ENCODE peak calls at places on chromosome 5, in four cellular contexts. F is ELF-1; V is stimulated activated CD8-positive, alpha-beta memory T cell treated with anti-CD3 and anti-CD28 coated beads, Interleukin-15, amount 100 ng/mL, for 1 hour; R is NCI-H1092 treated with DMSO at 0.1 percent for 48 hours. P is an unnamed sample.

GRCh38 chr5:56303511-56303910 is 70.4 kb upstream of the ANKRD55 start:
- DNase-seq in V (no peak), R (no peak), F (no peak), P (no peak)

GRCh38 chr5:172766287-172767104 is 4.5 kb downstream of the DUSP1 start:
- DNase-seq in F (no peak), V (no peak), R (peak; percentile 2), P (peak; percentile 37)

GRCh38 chr5:54180616-54181015 is 129.8 kb downstream of the ARL15 start:
- DNase-seq in F (peak; percentile 76), R (no peak), V (no peak), P (no peak)

GRCh38 chr5:72920690-72921089 is 35.2 kb upstream of the FCHO2 start:
- DNase-seq in R (peak; percentile 4), F (no peak), V (no peak), P (no peak)

GRCh38 chr5:87423755-87424154 is 11.0 kb upstream of the CCNH start:
- DNase-seq in V (no peak), F (no peak), R (no peak), P (no peak)

GRCh38 chr5:88368201-88368600 is 99.6 kb upstream of the TMEM161B start:
- DNase-seq in R (no peak), V (no peak), F (no peak), P (no peak)

GRCh38 chr5:62671479-62671878 is 92.9 kb downstream of the LRRC70 start:
- DNase-seq in R (no peak), F (no peak), V (no peak), P (no peak)

GRCh38 chr5:157952374-157952685 is 93.4 kb upstream of the CLINT1 start:
- DNase-seq in F (no peak), R (no peak), V (no peak), P (no peak)

GRCh38 chr5:14213813-14214585 is 70.9 kb downstream of the TRIO start:
- DNase-seq in V (no peak), R (no peak), F (no peak), P (no peak)

GRCh38 chr5:15796096-15796495 is 296.1 kb downstream of the FBXL7 start:
- DNase-seq in R (no peak), F (no peak), V (no peak), P (no peak)

GRCh38 chr5:102090770-102091169 is 205.3 kb downstream of the SLCO4C1 start:
- DNase-seq in F (peak; percentile 43), V (no peak), R (peak; percentile 34), P (no peak)

GRCh38 chr5:58201922-58202648 is 257.8 kb downstream of the PLK2 start:
- DNase-seq in R (no peak), V (no peak), F (no peak), P (no peak)

GRCh38 chr5:19923742-19924141 is 64.3 kb downstream of the CDH18 start:
- DNase-seq in R (no peak), V (no peak), F (no peak), P (no peak)

GRCh38 chr5:10583663-10584572 is 20.0 kb downstream of the ANKRD33B start:
- DNase-seq in V (no peak), F (no peak), R (no peak), P (no peak)

GRCh38 chr5:169174923-169175322 is 126.0 kb downstream of the SLIT3 start:
- DNase-seq in F (no peak), V (no peak), R (no peak), P (no peak)

GRCh38 chr5:108642170-108642906 is 105.4 kb upstream of the FER start:
- DNase-seq in R (peak; percentile 41), F (peak; percentile 86), V (no peak), P (peak; percentile 15)

GRCh38 chr5:120446896-120447295 is 17.2 kb upstream of the PRR16 start:
- DNase-seq in R (no peak), V (no peak), F (no peak), P (no peak)

GRCh38 chr5:107949688-107950341 is 279.1 kb upstream of the EFNA5 start:
- DNase-seq in V (no peak), R (no peak), F (no peak), P (no peak)

GRCh38 chr5:56026863-56027300 is 32.1 kb upstream of the IL6ST start:
- DNase-seq in R (no peak), F (no peak), V (no peak), P (no peak)

GRCh38 chr5:135312255-135312935 is 86.6 kb downstream of the MACROH2A1 start:
- DNase-seq in V (no peak), F (no peak), R (no peak), P (no peak)

GRCh38 chr5:97534166-97534565 is 351.1 kb upstream of the RIOK2 start:
- DNase-seq in F (peak; percentile 53), R (peak; percentile 12), V (no peak), P (no peak)

GRCh38 chr5:79800979-79801827 is 111.6 kb downstream of the CMYA5 start:
- DNase-seq in R (no peak), V (no peak), F (no peak), P (no peak)

GRCh38 chr5:135747824-135748223 is 86.6 kb upstream of the SLC25A48 start:
- DNase-seq in V (no peak), F (no peak), R (no peak), P (no peak)

GRCh38 chr5:176809544-176810083 is 745 bp upstream of the UNC5A start:
- DNase-seq in V (no peak), R (no peak), F (peak; percentile 43), P (no peak)

GRCh38 chr5:89996892-89997291 is 412.7 kb downstream of the CETN3 start:
- DNase-seq in R (no peak), F (no peak), V (no peak), P (no peak)

GRCh38 chr5:107979272-107979671 is 308.5 kb upstream of the EFNA5 start:
- DNase-seq in R (no peak), V (no peak), F (no peak), P (no peak)

GRCh38 chr5:178428341-178429155 is 161.6 kb downstream of the COL23A1 start:
- DNase-seq in V (no peak), R (no peak), F (no peak), P (no peak)

GRCh38 chr5:14142202-14142855 is 813 bp upstream of the TRIO start:
- DNase-seq in V (no peak), F (no peak), R (no peak), P (no peak)

GRCh38 chr5:139061856-139062255 is 136.3 kb downstream of the SIL1 start:
- DNase-seq in V (no peak), R (peak; percentile 30), F (peak; percentile 39), P (no peak)

GRCh38 chr5:131976414-131977211 is 31.1 kb upstream of the MEIKIN start:
- DNase-seq in V (no peak), R (no peak), F (no peak), P (no peak)

GRCh38 chr5:100772548-100772947 is 130.5 kb downstream of the ST8SIA4 start:
- DNase-seq in V (no peak), R (peak; percentile 57), F (no peak), P (no peak)

GRCh38 chr5:140628711-140629110 is 4.3 kb downstream of the CD14 start:
- DNase-seq in R (no peak), V (no peak), F (no peak), P (no peak)

GRCh38 chr5:150945501-150945900 is 40.7 kb upstream of the ZNF300 start:
- DNase-seq in V (no peak), R (no peak), F (no peak), P (no peak)

GRCh38 chr5:116881921-116882531 is 307.4 kb upstream of the SEMA6A start:
- DNase-seq in F (no peak), R (peak; percentile 70), V (no peak), P (no peak)

GRCh38 chr5:147051193-147051592 is 172.6 kb upstream of the PPP2R2B start:
- DNase-seq in V (no peak), F (no peak), R (no peak), P (no peak)

GRCh38 chr5:75512383-75513074 is 838 bp downstream of the POLK start:
- DNase-seq in R (peak; percentile 12), V (no peak), F (no peak), P (no peak)

GRCh38 chr5:81751836-81752643 is 1.1 kb upstream of the SSBP2 start:
- DNase-seq in F (no peak), V (no peak), R (peak; percentile 10), P (peak; percentile 17)

GRCh38 chr5:176837707-176838115 is 27.4 kb downstream of the UNC5A start:
- DNase-seq in V (peak; percentile 36), R (no peak), F (peak; percentile 93), P (peak; percentile 51)

P was measured in effector CD8-positive, alpha-beta T cell.